ENCODE peak calls at places on chromosome 9, in nine cellular contexts. H is PC-9; P is upper lobe of right lung; G is Panc1; S is B cell; T is brain microvascular endothelial cell; A is HL-60; W is CD8-positive, alpha-beta T cell; R is WTC11. B is an unnamed sample.

GRCh38 chr9:117204971-117205370 is 209.9 kb downstream of the ASTN2 start:
- DNase-seq in H (no peak), P (no peak), G (no peak), S (no peak), T (no peak), A (no peak), W (no peak), R (no peak), B (no peak)

GRCh38 chr9:6068983-6069382 is 53.6 kb upstream of the RANBP6 start:
- DNase-seq in H (no peak), P (no peak), G (no peak), S (peak), T (no peak), A (peak), W (no peak), R (no peak), B (no peak)

GRCh38 chr9:124180557-124180956 is 77.2 kb upstream of the NEK6 start:
- DNase-seq in H (no peak), P (peak), G (no peak), S (no peak), T (no peak), A (no peak), W (no peak), R (no peak), B (peak)

GRCh38 chr9:37683531-37684371 is 33.0 kb downstream of the FRMPD1 start:
- DNase-seq in H (no peak), P (no peak), G (no peak), S (no peak), T (no peak), A (no peak), W (no peak), R (no peak), B (no peak)

GRCh38 chr9:93065321-93065720 is 6.8 kb downstream of the SUSD3 start:
- DNase-seq in H (no peak), P (no peak), G (no peak), S (no peak), T (no peak), A (peak), W (no peak), R (no peak), B (no peak)

GRCh38 chr9:18296702-18297531 is 177.0 kb upstream of the ADAMTSL1 start:
- DNase-seq in H (no peak), P (no peak), G (no peak), S (no peak), T (no peak), A (no peak), W (no peak), R (no peak), B (peak)

GRCh38 chr9:38036359-38037084 is 32.5 kb downstream of the SHB start:
- DNase-seq in H (no peak), P (peak), G (no peak), S (no peak), T (peak), A (no peak), W (no peak), R (no peak), B (peak)

GRCh38 chr9:81871695-81872094 is 56.5 kb upstream of the SPATA31D4 start:
- DNase-seq in H (no peak), P (no peak), G (no peak), S (no peak), T (peak), A (no peak), W (no peak), R (no peak), B (peak)

GRCh38 chr9:77598510-77598909 is 49.6 kb downstream of the GNA14 start:
- DNase-seq in H (no peak), P (no peak), G (no peak), S (no peak), T (peak), A (no peak), W (no peak), R (no peak), B (no peak)

GRCh38 chr9:20512106-20512505 is 110.2 kb downstream of the MLLT3 start:
- DNase-seq in H (peak), P (no peak), G (no peak), S (no peak), T (peak), A (no peak), W (no peak), R (no peak), B (peak)

GRCh38 chr9:137195525-137196220 is 4.9 kb downstream of the TPRN start:
- DNase-seq in H (peak), P (no peak), G (no peak), S (no peak), T (no peak), A (no peak), W (no peak), R (no peak), B (no peak)

GRCh38 chr9:21730899-21731298 is 71.5 kb upstream of the MTAP start:
- DNase-seq in H (no peak), P (no peak), G (no peak), S (no peak), T (no peak), A (no peak), W (no peak), R (no peak), B (no peak)

GRCh38 chr9:136521541-136521940 is 24.3 kb downstream of the NOTCH1 start:
- DNase-seq in H (no peak), P (peak), G (no peak), S (no peak), T (no peak), A (peak), W (no peak), R (no peak), B (no peak)

GRCh38 chr9:26266111-26266791 is 588.0 kb upstream of the TUSC1 start:
- DNase-seq in H (no peak), P (no peak), G (no peak), S (no peak), T (peak), A (no peak), W (no peak), R (no peak), B (no peak)

GRCh38 chr9:6955251-6955921 is 197.6 kb downstream of the KDM4C start:
- DNase-seq in H (no peak), P (no peak), G (no peak), S (no peak), T (peak), A (no peak), W (no peak), R (no peak), B (peak)

GRCh38 chr9:90053027-90053426 is 448.2 kb downstream of the GADD45G start:
- DNase-seq in H (no peak), P (no peak), G (no peak), S (no peak), T (no peak), A (no peak), W (no peak), R (peak), B (no peak)
- TF ChIP-seq CTCF in H (peak), P (peak), G (peak), S (peak), T (peak), A (peak), W (no peak), R (peak), B (peak)

GRCh38 chr9:108142142-108142503 is 652.6 kb upstream of the KLF4 start:
- DNase-seq in H (no peak), P (no peak), G (no peak), S (no peak), T (no peak), A (no peak), W (no peak), R (no peak), B (no peak)

GRCh38 chr9:108139900-108140299 is 650.3 kb upstream of the KLF4 start:
- DNase-seq in H (no peak), P (no peak), G (no peak), S (no peak), T (no peak), A (no peak), W (no peak), R (no peak), B (no peak)

DNA sequence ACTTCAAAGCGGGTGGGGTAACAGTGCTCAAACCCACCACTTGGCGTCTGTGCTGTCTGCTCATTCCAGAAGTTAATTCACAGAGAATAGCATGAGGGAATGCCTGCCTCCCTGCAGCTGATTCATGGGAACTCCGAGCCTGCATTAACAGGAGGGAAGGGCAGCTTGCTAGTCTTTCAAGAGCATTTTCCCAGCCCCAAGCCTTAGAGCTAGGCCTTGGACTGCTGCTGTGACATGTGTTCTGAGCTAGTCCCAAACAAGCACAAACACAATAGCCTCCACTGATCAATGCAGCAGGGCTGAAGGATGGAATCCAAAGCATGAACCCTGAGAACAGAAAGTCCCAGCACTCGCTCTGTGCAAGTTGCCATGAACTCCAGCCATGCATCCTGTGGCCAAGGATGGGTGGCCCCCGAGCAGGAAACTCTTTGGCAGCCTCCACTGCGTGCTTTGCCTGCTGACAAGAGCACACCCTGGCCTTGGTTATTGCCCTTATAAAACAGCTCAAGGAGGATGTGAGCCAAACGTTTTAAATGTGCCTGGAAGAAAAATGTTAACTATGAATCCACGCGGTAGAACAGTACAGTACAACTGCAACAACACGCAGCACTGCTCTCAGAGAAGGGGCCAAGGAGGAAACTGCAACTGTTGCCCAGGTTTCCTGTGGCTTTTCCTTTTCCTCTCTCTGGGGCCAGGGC is 653.1 kb upstream of the KLF4 start:
- DNase-seq in H (no peak), P (peak), G (no peak), S (no peak), T (peak), A (peak), W (no peak), R (peak), B (peak)
- TF ChIP-seq CTCF in H (no peak), P (no peak), G (no peak), S (no peak), T (peak), A (no peak), W (no peak), R (no peak), B (no peak)

DNA sequence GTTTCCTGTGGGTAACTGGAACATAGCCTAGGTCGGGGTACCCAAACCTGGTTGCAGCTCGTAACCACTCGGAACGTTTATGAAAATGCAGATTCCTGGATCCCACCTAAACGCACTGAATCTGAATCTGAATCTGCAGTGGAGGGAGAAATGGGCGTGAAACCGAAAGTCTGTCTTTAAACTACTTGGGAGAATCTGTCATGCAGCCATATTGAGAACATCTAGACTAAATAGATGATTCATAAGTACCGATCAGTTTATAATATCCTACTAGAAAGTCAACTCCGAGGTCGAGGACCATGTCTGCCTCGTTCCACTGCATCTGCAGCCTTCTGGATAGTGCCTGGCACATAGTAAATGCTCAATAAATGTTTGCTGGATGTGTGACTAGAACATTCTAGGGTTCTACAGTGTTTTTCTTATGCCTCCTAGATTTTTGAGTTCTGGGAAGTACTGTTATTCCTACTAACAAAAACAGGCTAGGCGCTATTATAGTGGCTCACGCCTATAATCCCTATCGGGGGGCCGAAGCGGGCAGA is 622 bp downstream of the COQ4 start:
- DNase-seq in H (no peak), P (no peak), G (no peak), S (no peak), T (peak), A (no peak), W (no peak), R (no peak), B (peak)
- TF ChIP-seq CTCF in H (no peak), P (no peak), G (no peak), S (no peak), T (no peak), A (no peak), W (no peak), R (no peak), B (no peak)

GRCh38 chr9:99264070-99264469 is 42.0 kb downstream of the SEC61B start:
- DNase-seq in H (no peak), P (no peak), G (no peak), S (no peak), T (no peak), A (no peak), W (no peak), R (peak), B (no peak)

GRCh38 chr9:99261923-99262322 is 39.8 kb downstream of the SEC61B start:
- DNase-seq in H (no peak), P (no peak), G (no peak), S (no peak), T (no peak), A (no peak), W (no peak), R (no peak), B (no peak)

GRCh38 chr9:99269429-99269828 is 47.3 kb downstream of the SEC61B start:
- DNase-seq in H (no peak), P (no peak), G (no peak), S (no peak), T (peak), A (no peak), W (no peak), R (no peak), B (peak)

GRCh38 chr9:99262949-99263418 is 40.9 kb downstream of the SEC61B start:
- DNase-seq in H (no peak), P (no peak), G (no peak), S (no peak), T (no peak), A (no peak), W (no peak), R (no peak), B (no peak)

DNA sequence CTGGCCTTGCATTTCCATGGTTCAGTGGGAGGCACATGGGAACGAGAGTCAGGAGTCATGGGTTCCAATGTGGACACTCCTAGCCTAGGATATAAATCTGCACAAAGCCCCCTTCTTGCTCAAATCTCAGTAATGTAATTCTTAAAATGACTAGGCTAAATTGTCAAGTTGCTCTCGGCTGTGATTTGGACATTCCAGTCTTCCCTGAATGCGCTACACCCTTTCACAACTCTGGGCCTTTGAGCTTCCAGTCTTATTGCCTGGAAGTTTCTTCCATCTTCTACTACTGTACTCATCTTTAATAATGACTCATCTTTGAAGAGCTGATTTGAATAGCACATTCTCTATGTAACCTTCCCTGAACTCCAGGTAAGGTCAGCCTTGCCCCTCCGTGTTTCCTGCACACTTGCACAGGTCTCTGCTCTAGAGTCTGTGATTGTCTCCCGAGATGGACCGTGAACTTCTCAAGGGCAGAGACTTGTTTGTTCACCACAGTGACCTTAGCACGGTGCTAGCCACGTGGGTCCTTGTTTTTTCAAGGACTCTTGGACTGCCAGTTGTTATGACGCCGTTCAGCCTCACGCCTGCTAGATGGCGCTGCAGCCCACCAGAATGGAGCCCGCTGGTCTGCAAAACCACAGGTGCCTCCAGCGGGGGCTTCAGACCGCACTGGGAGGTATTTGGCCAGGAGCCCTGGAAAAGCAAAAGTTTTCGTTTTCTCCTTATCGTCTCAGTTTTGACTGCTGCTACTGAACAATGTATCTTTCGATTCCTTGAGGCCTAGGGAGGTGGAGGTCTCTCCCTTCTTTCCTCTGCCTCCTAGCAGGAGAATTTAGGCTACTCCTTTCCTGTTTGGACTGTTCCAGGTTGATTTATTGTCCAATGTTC is 44.3 kb downstream of the SEC61B start:
- DNase-seq in H (no peak), P (peak), G (peak), S (peak), T (peak), A (peak), W (peak), R (peak), B (peak)
- TF ChIP-seq CTCF in H (peak), P (peak), G (peak), S (peak), T (peak), A (peak), W (peak), R (peak), B (peak)

DNA sequence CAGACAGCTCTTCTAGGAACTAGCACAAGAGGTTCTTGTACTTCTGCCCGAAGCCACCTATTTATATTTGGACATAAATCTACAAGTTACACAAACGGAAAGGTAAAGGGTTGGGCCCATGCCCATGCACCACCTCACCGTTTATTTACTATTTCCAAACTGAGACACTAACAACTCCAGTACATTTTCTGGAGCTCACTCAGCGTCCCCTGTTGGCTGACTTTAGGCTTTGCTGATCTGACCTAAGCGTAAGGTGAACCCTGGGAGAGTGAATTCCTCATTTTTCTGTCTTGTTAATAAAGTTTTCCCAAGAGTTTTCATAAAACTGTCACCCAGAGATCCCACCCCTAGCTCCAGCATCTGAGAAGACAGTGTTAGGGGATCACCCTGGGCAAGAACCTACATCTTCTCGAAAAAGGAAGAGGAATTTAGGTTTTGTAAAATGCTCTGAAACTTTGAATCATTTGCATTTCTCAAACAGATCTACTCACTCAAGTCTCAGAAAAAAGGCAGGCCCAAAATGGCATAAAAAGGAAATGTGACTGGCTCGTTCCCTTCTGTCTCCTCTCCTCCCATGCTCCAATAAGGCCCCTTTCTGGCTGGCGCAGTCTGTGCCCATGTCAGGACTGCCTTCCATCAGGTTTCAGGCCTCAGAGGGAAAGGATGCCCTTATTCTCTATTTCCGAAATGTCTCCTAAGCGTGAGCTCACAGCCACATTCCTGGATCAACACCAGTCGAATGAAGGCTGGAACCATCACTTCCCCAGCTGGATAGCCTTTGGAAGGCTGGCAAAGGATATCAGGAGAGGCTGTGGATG is 201.3 kb downstream of the FANCC start:
- DNase-seq in H (no peak), P (peak), G (no peak), S (no peak), T (no peak), A (no peak), W (no peak), R (no peak), B (no peak)
- TF ChIP-seq CTCF in H (no peak), P (peak), G (peak), S (no peak), T (peak), A (no peak), W (no peak), R (no peak), B (peak)

DNA sequence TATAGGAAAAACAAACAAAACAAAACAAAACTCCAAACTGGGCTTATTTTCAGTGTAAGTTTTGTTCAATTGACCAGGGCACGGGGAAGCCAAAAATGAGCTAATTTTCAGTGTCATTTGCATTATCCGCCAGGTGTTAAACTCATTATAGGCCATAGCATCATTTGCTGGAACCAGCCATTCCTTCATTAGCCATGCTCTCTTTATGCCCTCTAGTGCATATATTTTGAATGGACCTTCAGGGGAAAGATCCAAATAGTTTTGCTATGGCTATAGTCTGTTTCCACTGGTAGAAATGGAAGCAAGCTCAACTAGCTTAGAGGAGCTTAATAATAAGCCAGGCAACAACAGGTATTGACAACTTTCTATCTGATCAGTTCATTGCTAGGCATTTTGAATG is 1205.3 kb upstream of the DMAC1 start:
- DNase-seq in H (no peak), P (no peak), G (no peak), S (no peak), T (no peak), A (no peak), W (no peak), R (no peak), B (no peak)
- TF ChIP-seq CTCF in H (no peak), P (no peak), G (no peak), S (no peak), T (no peak), A (no peak), W (no peak), R (no peak), B (no peak)

B was measured in HFFc6.